ENCODE peak calls at places on chromosomes 2 and 18, in five cellular contexts. A, G, C, W and O are unnamed samples.

GRCh38 chr2:39508243-39508642 is 71.2 kb upstream of the MAP4K3 start:
- DNase-seq in G (no peak), C (no peak), W (no peak), A (no peak), O (no peak)

GRCh38 chr18:40179647-40180175 is 1775.3 kb upstream of the PIK3C3 start:
- DNase-seq in A (no peak), G (no peak), W (no peak), C (no peak), O (no peak)

GRCh38 chr18:49691177-49691608 is 122.1 kb downstream of the ACAA2 start:
- DNase-seq in C (no peak), G (no peak), W (no peak), A (no peak), O (no peak)

GRCh38 chr2:195646424-195646823 is 10.6 kb upstream of the SLC39A10 start:
- DNase-seq in G (no peak), W (no peak), A (no peak), C (no peak), O (no peak)

GRCh38 chr18:5628512-5629255 is 84.9 kb upstream of the EPB41L3 start:
- DNase-seq in C (peak; percentile 34), A (peak; percentile 30), G (peak; percentile 47), W (no peak), O (peak; percentile 28)

GRCh38 chr2:8125741-8126691 is 555.8 kb upstream of the ID2 start:
- DNase-seq in A (no peak), C (no peak), W (no peak), G (no peak), O (no peak)

GRCh38 chr2:65880451-65880850 is 448.1 kb upstream of the SPRED2 start:
- DNase-seq in A (no peak), W (no peak), C (no peak), G (no peak), O (no peak)

GRCh38 chr2:27723372-27724144 is 48.0 kb upstream of the MRPL33 start:
- DNase-seq in C (peak; percentile 79), W (no peak), A (peak; percentile 75), G (peak; percentile 70), O (no peak)

GRCh38 chr2:13050764-13051163 is 334.0 kb downstream of the TRIB2 start:
- DNase-seq in A (no peak), W (no peak), C (no peak), G (no peak), O (no peak)

GRCh38 chr2:160367887-160368286 is 125.7 kb downstream of the RBMS1 start:
- DNase-seq in W (no peak), A (no peak), C (peak; percentile 58), G (no peak), O (no peak)

GRCh38 chr18:44839239-44839666 is 158.6 kb downstream of the SETBP1 start:
- DNase-seq in G (peak; percentile 56), A (peak; percentile 78), C (peak; percentile 81), W (peak; percentile 89), O (peak; percentile 47)

GRCh38 chr2:134410831-134411231 is 157.0 kb downstream of the MGAT5 start:
- DNase-seq in A (peak; percentile 15), G (no peak), W (no peak), C (no peak), O (no peak)

GRCh38 chr18:62688743-62689317 is 26.5 kb upstream of the PHLPP1 start:
- DNase-seq in C (no peak), G (no peak), W (no peak), A (no peak), O (no peak)

GRCh38 chr2:100857915-100858314 is 38.0 kb downstream of the NPAS2 start:
- DNase-seq in G (no peak), C (no peak), W (no peak), A (no peak), O (no peak)

GRCh38 chr2:217270089-217270800 is 410.4 kb upstream of the TNP1 start:
- DNase-seq in G (no peak), C (no peak), W (no peak), A (no peak), O (no peak)

GRCh38 chr18:68797901-68798300 is at the start of gene CCDC102B:
- DNase-seq in C (no peak), G (no peak), W (no peak), A (no peak), O (no peak)

GRCh38 chr2:41735446-41735845 is 312.4 kb upstream of the PKDCC start:
- DNase-seq in G (no peak), C (no peak), W (no peak), A (no peak), O (no peak)

GRCh38 chr2:96864343-96865091 is 5.4 kb downstream of the SEMA4C start:
- DNase-seq in C (peak; percentile 73), G (no peak), A (no peak), W (no peak), O (no peak)

GRCh38 chr2:177667626-177668025 is 275.1 kb downstream of the AGPS start:
- DNase-seq in W (no peak), A (no peak), C (no peak), G (no peak), O (no peak)

DNA sequence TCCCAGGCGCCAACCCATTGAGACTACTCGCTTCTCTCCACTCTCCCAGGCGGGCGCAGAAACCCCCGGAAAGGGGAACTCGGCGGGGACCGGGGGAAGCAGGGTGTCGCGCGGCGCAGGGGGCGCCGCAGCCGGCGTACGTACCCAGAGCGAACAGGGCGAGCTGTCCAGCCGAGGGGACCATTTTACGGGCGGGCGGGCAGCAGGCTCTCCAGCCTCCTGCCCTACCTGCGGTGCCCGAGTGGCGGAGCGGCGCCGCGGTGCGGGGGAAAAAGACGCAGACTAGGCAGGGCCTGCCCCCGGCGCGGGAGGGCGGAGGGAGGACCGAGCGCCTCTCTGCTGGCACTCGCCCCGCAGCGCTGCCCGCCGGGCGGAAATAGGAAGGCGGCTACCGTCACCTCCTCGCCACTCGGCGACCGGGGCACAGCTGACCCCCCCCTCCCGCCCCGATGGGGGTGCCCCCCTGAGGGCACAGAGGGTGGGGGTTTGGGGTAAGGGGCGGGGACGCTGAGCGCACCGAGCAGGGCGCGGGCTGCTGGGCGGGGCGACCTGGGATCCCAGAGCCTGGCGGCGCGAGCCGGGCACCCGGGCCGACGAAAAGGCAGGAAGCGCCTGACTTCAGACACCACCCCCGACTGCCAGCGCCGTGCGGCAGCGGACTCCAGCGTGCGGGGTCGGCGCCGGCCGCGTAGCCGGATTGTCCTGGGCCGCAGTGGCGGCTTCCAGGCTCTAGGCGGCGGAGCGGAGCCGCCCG is at the start of gene TGFA:
- DNase-seq in A (peak; percentile 50), G (peak; percentile 36), C (peak; percentile 90), W (peak; percentile 32), O (peak; percentile 51)
- TF ChIP-seq POLR2A in A (no peak), G (no peak), C (no peak), W (peak; percentile 66), O (no peak)

GRCh38 chr2:60553496-60553991 is at the start of gene BCL11A:
- DNase-seq in W (peak; percentile 79), C (peak; percentile 84), A (peak; percentile 69), G (peak; percentile 32), O (no peak)

GRCh38 chr2:60555066-60555793 is 1.8 kb upstream of the BCL11A start:
- DNase-seq in C (peak; percentile 65), A (peak; percentile 37), W (peak; percentile 79), G (peak; percentile 44), O (no peak)

GRCh38 chr2:60553992-60554648 is 666 bp upstream of the BCL11A start:
- DNase-seq in C (peak; percentile 46), G (peak; percentile 39), A (peak; percentile 27), W (peak; percentile 51), O (no peak)

GRCh38 chr2:60555794-60556161 is 2.3 kb upstream of the BCL11A start:
- DNase-seq in W (no peak), A (no peak), C (no peak), G (no peak), O (no peak)

GRCh38 chr2:60554649-60555065 is 1.2 kb upstream of the BCL11A start:
- DNase-seq in W (no peak), C (no peak), G (no peak), A (no peak), O (no peak)
- TF ChIP-seq POLR2A in W (no peak), C (no peak), G (no peak), A (no peak), O (no peak)

GRCh38 chr2:152718047-152718908 is at the start of gene ARL6IP6:
- DNase-seq in W (peak; percentile 90), G (peak; percentile 91), A (peak; percentile 94), C (peak; percentile 94), O (peak; percentile 55)
- TF ChIP-seq POLR2A in W (peak; percentile 79), G (peak; percentile 65), A (no peak), C (peak; percentile 84), O (peak; percentile 79)

DNA sequence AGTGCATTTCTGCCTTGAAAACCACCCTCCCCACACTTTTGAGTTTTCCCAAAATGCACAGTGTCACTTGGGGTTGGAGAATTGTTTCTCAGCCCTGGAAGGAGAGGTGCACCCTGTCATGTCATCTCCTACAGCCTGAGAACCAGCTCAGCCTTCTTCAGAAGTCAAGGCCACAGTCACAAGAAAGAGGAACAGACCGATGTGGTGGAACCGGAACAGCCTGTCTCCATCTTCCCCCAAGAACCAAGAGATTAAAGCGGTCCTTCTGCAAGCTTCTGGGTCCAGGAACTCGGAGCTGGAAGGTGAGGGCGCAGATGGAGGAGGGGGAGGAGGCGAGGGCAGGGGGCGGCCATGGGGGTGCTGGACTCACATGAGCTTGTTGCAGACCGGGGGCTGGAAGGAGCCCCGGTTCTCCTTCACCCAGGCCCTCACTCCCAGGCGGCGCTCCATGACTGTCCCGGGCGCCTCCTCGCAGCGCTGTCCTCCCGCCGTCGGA is 248 bp downstream of the HAAO start:
- DNase-seq in A (no peak), C (peak; percentile 48), G (peak; percentile 76), W (peak; percentile 43), O (no peak)
- TF ChIP-seq POLR2A in A (no peak), C (no peak), G (no peak), W (no peak), O (no peak)

DNA sequence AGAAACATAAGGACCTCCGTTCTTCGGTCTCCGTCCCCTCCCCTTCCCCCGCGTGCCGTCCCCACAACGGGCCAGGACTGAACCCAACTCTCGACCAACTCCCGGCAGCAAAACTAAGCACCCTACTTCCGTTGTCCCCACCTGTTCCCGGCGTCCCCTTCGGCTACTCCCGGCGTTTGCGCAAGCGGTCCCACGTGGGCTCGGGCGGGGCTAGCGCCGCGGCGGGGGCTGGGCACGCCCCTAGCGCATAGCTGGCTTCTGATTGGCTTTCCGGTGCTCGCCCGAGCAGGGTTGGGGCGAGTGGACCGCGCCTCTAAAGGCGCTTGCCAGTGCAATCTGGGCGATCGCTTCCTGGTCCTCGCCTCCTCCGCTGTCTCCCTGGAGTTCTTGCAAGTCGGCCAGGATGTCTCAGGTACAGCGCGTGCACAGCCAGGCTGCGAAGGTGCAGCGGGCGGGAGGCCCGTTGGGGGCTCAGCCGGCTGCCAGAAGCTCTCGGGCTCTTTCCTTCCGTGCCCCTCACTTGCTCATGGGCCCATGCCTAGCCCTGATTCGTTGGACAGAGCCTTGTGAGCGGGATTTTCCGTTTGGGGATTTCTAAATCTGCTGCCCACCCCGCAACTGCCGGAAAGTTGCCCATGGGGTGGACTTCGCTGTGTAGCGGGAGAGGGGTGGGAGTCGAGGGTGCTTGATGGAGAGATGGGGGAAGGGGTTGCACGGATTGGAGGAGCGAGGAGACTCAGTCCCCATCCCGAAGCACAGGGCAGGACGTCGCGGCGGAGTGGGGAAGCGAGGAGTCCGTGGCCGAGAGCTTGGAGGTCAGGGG is at the start of the genes C2orf76 and DBI:
- DNase-seq in W (peak; percentile 91), C (peak; percentile 96), G (peak; percentile 95), A (peak; percentile 96), O (peak; percentile 93)
- TF ChIP-seq POLR2A in W (peak; percentile 95), C (peak; percentile 94), G (peak; percentile 60), A (peak; percentile 46), O (peak; percentile 95)